ENCODE peak calls at places on chromosomes 16 and 17, in nine cellular contexts. M, Y, D, E, S, H, G, U and Z are unnamed samples.

GRCh38 chr16:27774779-27775178 is 224.8 kb downstream of the KATNIP start:
- DNase-seq in M (no peak), Y (no peak), D (no peak), E (no peak), S (no peak), H (no peak), G (no peak), U (no peak), Z (no peak)

GRCh38 chr16:82004651-82005490 is 6.4 kb downstream of the SDR42E1 start:
- DNase-seq in M (no peak), Y (no peak), D (peak; percentile 71), E (peak; percentile 71), S (no peak), H (no peak), G (peak; percentile 43), U (no peak), Z (no peak)

GRCh38 chr17:7634384-7634783 is 4.4 kb downstream of the SHBG start:
- DNase-seq in M (peak; percentile 91), Y (peak; percentile 62), D (peak; percentile 41), E (peak; percentile 54), S (no peak), H (no peak), G (no peak), U (no peak), Z (peak; percentile 64)

GRCh38 chr17:18327093-18327492 is 12.0 kb downstream of the SMCR8 start:
- DNase-seq in M (no peak), Y (no peak), D (no peak), E (no peak), S (no peak), H (no peak), G (no peak), U (no peak), Z (no peak)

GRCh38 chr16:24700549-24701392 is 28.7 kb upstream of the TNRC6A start:
- DNase-seq in M (peak; percentile 64), Y (peak; percentile 87), D (peak; percentile 69), E (peak; percentile 100), S (peak; percentile 79), H (no peak), G (peak; percentile 98), U (peak; percentile 94), Z (peak; percentile 86)

GRCh38 chr17:40025991-40026815 is 11.0 kb downstream of the CSF3 start:
- DNase-seq in M (no peak), Y (no peak), D (no peak), E (peak; percentile 35), S (no peak), H (peak; percentile 18), G (peak; percentile 60), U (no peak), Z (no peak)

GRCh38 chr16:28186752-28187151 is 25.0 kb downstream of the XPO6 start:
- DNase-seq in M (no peak), Y (no peak), D (no peak), E (peak; percentile 64), S (no peak), H (no peak), G (peak; percentile 38), U (no peak), Z (no peak)

GRCh38 chr16:13453938-13454553 is 465.9 kb upstream of the ERCC4 start:
- DNase-seq in M (peak; percentile 82), Y (no peak), D (peak; percentile 60), E (peak; percentile 16), S (no peak), H (no peak), G (no peak), U (no peak), Z (peak; percentile 73)

GRCh38 chr17:49708515-49709161 is 874 bp upstream of the SLC35B1 start:
- DNase-seq in M (peak; percentile 61), Y (no peak), D (no peak), E (no peak), S (no peak), H (no peak), G (no peak), U (no peak), Z (peak; percentile 23)

GRCh38 chr16:84755004-84755672 is 55.3 kb downstream of the USP10 start:
- DNase-seq in M (no peak), Y (no peak), D (no peak), E (no peak), S (no peak), H (no peak), G (no peak), U (no peak), Z (peak; percentile 47)

GRCh38 chr17:80145076-80146075 is 1.6 kb downstream of the EIF4A3 start:
- DNase-seq in M (no peak), Y (no peak), D (no peak), E (peak; percentile 23), S (no peak), H (no peak), G (no peak), U (no peak), Z (peak; percentile 11)

GRCh38 chr16:89921699-89922476 is 1.3 kb upstream of the TUBB3 start:
- DNase-seq in M (peak; percentile 60), Y (peak; percentile 82), D (peak; percentile 46), E (peak; percentile 98), S (peak; percentile 82), H (peak; percentile 31), G (peak; percentile 91), U (peak; percentile 86), Z (peak; percentile 72)

GRCh38 chr17:62194401-62194800 is 129.3 kb upstream of the MED13 start:
- DNase-seq in M (no peak), Y (no peak), D (no peak), E (no peak), S (no peak), H (no peak), G (no peak), U (no peak), Z (no peak)

GRCh38 chr17:28038802-28039600 is 3.5 kb upstream of the NLK start:
- DNase-seq in M (no peak), Y (no peak), D (no peak), E (peak; percentile 73), S (no peak), H (no peak), G (no peak), U (no peak), Z (no peak)